ENCODE peak calls at places on chromosomes 2 and 18, in seven cellular contexts. Q, P, A, D, V, W and T are unnamed samples.
A peak's percentile ranks its signal among the peaks of the same experiment; 100 is the strongest.

GRCh38 chr2:119692310-119692709 is 13.3 kb downstream of the TMEM177 start:
- DNase-seq in Q (no peak), P (no peak), A (no peak), D (no peak), V (no peak), W (no peak), T (no peak)

GRCh38 chr2:106107509-106108131 is 86.5 kb downstream of the UXS1 start:
- DNase-seq in Q (no peak), P (no peak), A (no peak), D (no peak), V (no peak), W (no peak), T (no peak)

GRCh38 chr2:9675369-9676351 is 44.9 kb upstream of the YWHAQ start:
- DNase-seq in Q (no peak), P (no peak), A (no peak), D (no peak), V (no peak), W (no peak), T (no peak)

GRCh38 chr2:105181282-105181681 is 60.3 kb upstream of the GPR45 start:
- DNase-seq in Q (no peak), P (no peak), A (no peak), D (no peak), V (no peak), W (no peak), T (no peak)

GRCh38 chr2:160368988-160369935 is 124.3 kb downstream of the RBMS1 start:
- DNase-seq in Q (no peak), P (no peak), A (no peak), D (no peak), V (no peak), W (peak; percentile 72), T (no peak)

GRCh38 chr2:181157326-181157725 is 176.9 kb downstream of the UBE2E3 start:
- DNase-seq in Q (no peak), P (no peak), A (no peak), D (no peak), V (no peak), W (no peak), T (no peak)

GRCh38 chr2:86414996-86415395 is 26.2 kb upstream of the KDM3A start:
- DNase-seq in Q (no peak), P (no peak), A (peak; percentile 59), D (no peak), V (no peak), W (no peak), T (no peak)

GRCh38 chr2:42859006-42859552 is 66.7 kb upstream of the HAAO start:
- DNase-seq in Q (peak; percentile 78), P (peak; percentile 17), A (peak; percentile 10), D (no peak), V (peak; percentile 82), W (peak; percentile 75), T (peak; percentile 80)

GRCh38 chr2:45024600-45025291 is 15.5 kb upstream of the SIX2 start:
- DNase-seq in Q (no peak), P (no peak), A (no peak), D (peak; percentile 75), V (no peak), W (peak; percentile 73), T (no peak)

GRCh38 chr2:219642064-219642444 is 14.6 kb downstream of the SLC4A3 start:
- DNase-seq in Q (no peak), P (no peak), A (no peak), D (peak; percentile 41), V (peak; percentile 42), W (no peak), T (no peak)

GRCh38 chr2:129205766-129206165 is 773.7 kb upstream of the RAB6C start:
- DNase-seq in Q (no peak), P (no peak), A (no peak), D (no peak), V (no peak), W (peak; percentile 40), T (no peak)

GRCh38 chr2:109255594-109255993 is 126.6 kb downstream of the SH3RF3 start:
- DNase-seq in Q (no peak), P (no peak), A (no peak), D (no peak), V (no peak), W (no peak), T (no peak)

GRCh38 chr18:13570216-13570615 is 156.1 kb downstream of the FAM210A start:
- DNase-seq in Q (no peak), P (no peak), A (no peak), D (no peak), V (no peak), W (no peak), T (no peak)

GRCh38 chr2:151056870-151057269 is 204.8 kb downstream of the RBM43 start:
- DNase-seq in Q (no peak), P (no peak), A (no peak), D (no peak), V (no peak), W (no peak), T (no peak)

GRCh38 chr2:215505044-215505786 is 69.3 kb upstream of the FN1 start:
- DNase-seq in Q (no peak), P (no peak), A (no peak), D (no peak), V (no peak), W (peak; percentile 20), T (no peak)

GRCh38 chr2:205175831-205176230 is 506.5 kb upstream of the NRP2 start:
- DNase-seq in Q (no peak), P (no peak), A (no peak), D (no peak), V (no peak), W (peak; percentile 44), T (no peak)

GRCh38 chr2:43230481-43230880 is 4.1 kb upstream of the ZFP36L2 start:
- DNase-seq in Q (no peak), P (no peak), A (no peak), D (peak; percentile 27), V (no peak), W (no peak), T (peak; percentile 7)

GRCh38 chr2:120253021-120253882 is 600 bp downstream of the RALB start:
- DNase-seq in Q (peak; percentile 34), P (peak; percentile 6), A (no peak), D (peak; percentile 95), V (peak; percentile 84), W (peak; percentile 77), T (peak; percentile 32)

GRCh38 chr18:38539373-38539772 is 973.8 kb upstream of the CELF4 start:
- DNase-seq in Q (no peak), P (no peak), A (no peak), D (no peak), V (no peak), W (no peak), T (no peak)

GRCh38 chr2:133053541-133053940 is 383.5 kb upstream of the LYPD1 start:
- DNase-seq in Q (no peak), P (no peak), A (no peak), D (no peak), V (no peak), W (no peak), T (no peak)

GRCh38 chr2:176445831-176446433 is 176.7 kb downstream of the MTX2 start:
- DNase-seq in Q (no peak), P (no peak), A (no peak), D (no peak), V (no peak), W (no peak), T (no peak)

GRCh38 chr2:145832681-145833080 is 1312.8 kb upstream of the ZEB2 start:
- DNase-seq in Q (no peak), P (no peak), A (no peak), D (no peak), V (no peak), W (no peak), T (no peak)

GRCh38 chr2:171430516-171431410 is 3.0 kb downstream of the METTL8 start:
- DNase-seq in Q (no peak), P (no peak), A (no peak), D (no peak), V (no peak), W (no peak), T (no peak)

GRCh38 chr2:173086518-173087213 is 11.0 kb downstream of the MAP3K20 start:
- DNase-seq in Q (no peak), P (no peak), A (no peak), D (no peak), V (no peak), W (no peak), T (no peak)

GRCh38 chr2:102473020-102473419 is at the start of gene SLC9A4:
- DNase-seq in Q (peak; percentile 34), P (peak; percentile 11), A (no peak), D (no peak), V (peak; percentile 59), W (peak; percentile 57), T (peak; percentile 63)

GRCh38 chr2:26765475-26766200 is 1.6 kb downstream of the SLC35F6 start:
- DNase-seq in Q (no peak), P (no peak), A (no peak), D (no peak), V (no peak), W (no peak), T (no peak)

GRCh38 chr2:43333656-43334144 is 107.3 kb upstream of the ZFP36L2 start:
- DNase-seq in Q (no peak), P (no peak), A (no peak), D (no peak), V (no peak), W (no peak), T (no peak)